ENCODE peak calls at places on chromosomes 4 and X, in eight cellular contexts. One of them, this sample, is unnamed.

GRCh38 chr4:16750216-16750615 is 148.2 kb downstream of the LDB2 start:
- DNase-seq in bronchial epithelial cell: no peak
- DNase-seq in esophagus squamous epithelium: no peak
- DNase-seq in keratinocyte: no peak
- DNase-seq in upper lobe of right lung: no peak
- DNase-seq in astrocyte of the spinal cord: no peak
- DNase-seq in A549: no peak
- DNase-seq in lung: no peak
- DNase-seq in this sample: no peak

GRCh38 chr4:2462218-2462991 is 6.5 kb upstream of the RNF4 start:
- DNase-seq in astrocyte of the spinal cord: peak; percentile 64
- DNase-seq in keratinocyte: no peak
- DNase-seq in lung: peak; percentile 36
- DNase-seq in A549: peak; percentile 65
- DNase-seq in esophagus squamous epithelium: no peak
- DNase-seq in bronchial epithelial cell: peak; percentile 32
- DNase-seq in upper lobe of right lung: peak; percentile 82
- DNase-seq in this sample: peak; percentile 91

GRCh38 chrX:70592091-70592490 is 147.5 kb downstream of the DLG3 start:
- DNase-seq in astrocyte of the spinal cord: peak; percentile 43
- DNase-seq in bronchial epithelial cell: peak; percentile 89
- DNase-seq in A549: peak; percentile 55
- DNase-seq in lung: no peak
- DNase-seq in upper lobe of right lung: no peak
- DNase-seq in keratinocyte: peak; percentile 49
- DNase-seq in esophagus squamous epithelium: no peak
- DNase-seq in this sample: peak; percentile 43

GRCh38 chr4:118683513-118683912 is 1.7 kb upstream of the METTL14 start:
- DNase-seq in A549: peak; percentile 28
- DNase-seq in lung: no peak
- DNase-seq in bronchial epithelial cell: peak; percentile 7
- DNase-seq in upper lobe of right lung: no peak
- DNase-seq in keratinocyte: no peak
- DNase-seq in astrocyte of the spinal cord: no peak
- DNase-seq in esophagus squamous epithelium: no peak
- DNase-seq in this sample: no peak

GRCh38 chrX:49166914-49167739 is 4.6 kb downstream of the MAGIX start:
- DNase-seq in keratinocyte: peak; percentile 65
- DNase-seq in astrocyte of the spinal cord: peak; percentile 87
- DNase-seq in A549: no peak
- DNase-seq in lung: peak; percentile 66
- DNase-seq in upper lobe of right lung: peak; percentile 82
- DNase-seq in bronchial epithelial cell: peak; percentile 69
- DNase-seq in esophagus squamous epithelium: no peak
- DNase-seq in this sample: peak; percentile 68

GRCh38 chrX:63652086-63652775 is 132.8 kb downstream of the ARHGEF9 start:
- DNase-seq in astrocyte of the spinal cord: peak; percentile 27
- DNase-seq in upper lobe of right lung: no peak
- DNase-seq in esophagus squamous epithelium: no peak
- DNase-seq in lung: no peak
- DNase-seq in bronchial epithelial cell: no peak
- DNase-seq in A549: no peak
- DNase-seq in keratinocyte: no peak
- DNase-seq in this sample: peak; percentile 36

GRCh38 chrX:14700982-14701381 is 171.6 kb downstream of the GLRA2 start:
- DNase-seq in upper lobe of right lung: no peak
- DNase-seq in astrocyte of the spinal cord: no peak
- DNase-seq in bronchial epithelial cell: no peak
- DNase-seq in A549: no peak
- DNase-seq in lung: no peak
- DNase-seq in esophagus squamous epithelium: no peak
- DNase-seq in keratinocyte: no peak
- DNase-seq in this sample: no peak

GRCh38 chr4:112238833-112239232 is 7.2 kb downstream of the AP1AR start:
- DNase-seq in bronchial epithelial cell: no peak
- DNase-seq in upper lobe of right lung: no peak
- DNase-seq in keratinocyte: no peak
- DNase-seq in A549: no peak
- DNase-seq in astrocyte of the spinal cord: no peak
- DNase-seq in esophagus squamous epithelium: no peak
- DNase-seq in lung: no peak
- DNase-seq in this sample: no peak

GRCh38 chr4:189202182-189202868 is 738.3 kb upstream of the FRG1 start:
- DNase-seq in A549: peak; percentile 73
- DNase-seq in esophagus squamous epithelium: peak; percentile 1
- DNase-seq in upper lobe of right lung: peak; percentile 77
- DNase-seq in bronchial epithelial cell: peak; percentile 25
- DNase-seq in lung: peak; percentile 41
- DNase-seq in keratinocyte: no peak
- DNase-seq in astrocyte of the spinal cord: peak; percentile 63
- DNase-seq in this sample: peak; percentile 31

GRCh38 chr4:55444822-55445221 is 49.1 kb downstream of the TMEM165 start:
- DNase-seq in esophagus squamous epithelium: no peak
- DNase-seq in astrocyte of the spinal cord: peak; percentile 50
- DNase-seq in A549: peak; percentile 43
- DNase-seq in keratinocyte: no peak
- DNase-seq in bronchial epithelial cell: peak; percentile 26
- DNase-seq in lung: no peak
- DNase-seq in upper lobe of right lung: no peak
- DNase-seq in this sample: peak; percentile 41
- TF ChIP-seq CTCF in esophagus squamous epithelium: no peak
- TF ChIP-seq CTCF in astrocyte of the spinal cord: peak; percentile 58
- TF ChIP-seq CTCF in A549: peak; percentile 42
- TF ChIP-seq CTCF in keratinocyte: peak; percentile 56
- TF ChIP-seq CTCF in bronchial epithelial cell: peak; percentile 52
- TF ChIP-seq CTCF in lung: no peak
- TF ChIP-seq CTCF in upper lobe of right lung: no peak
- TF ChIP-seq CTCF in this sample: peak; percentile 40

GRCh38 chr4:73839071-73839470 is 2.6 kb downstream of the CXCL6 start:
- DNase-seq in bronchial epithelial cell: no peak
- DNase-seq in astrocyte of the spinal cord: no peak
- DNase-seq in lung: no peak
- DNase-seq in esophagus squamous epithelium: no peak
- DNase-seq in upper lobe of right lung: no peak
- DNase-seq in A549: no peak
- DNase-seq in keratinocyte: no peak
- DNase-seq in this sample: no peak

GRCh38 chr4:73839715-73840114 is 3.2 kb downstream of the CXCL6 start:
- DNase-seq in upper lobe of right lung: no peak
- DNase-seq in astrocyte of the spinal cord: no peak
- DNase-seq in lung: no peak
- DNase-seq in esophagus squamous epithelium: no peak
- DNase-seq in keratinocyte: no peak
- DNase-seq in bronchial epithelial cell: no peak
- DNase-seq in A549: no peak
- DNase-seq in this sample: no peak

GRCh38 chr4:73841243-73841925 is 4.9 kb downstream of the CXCL6 start:
- DNase-seq in A549: no peak
- DNase-seq in upper lobe of right lung: no peak
- DNase-seq in astrocyte of the spinal cord: no peak
- DNase-seq in keratinocyte: no peak
- DNase-seq in bronchial epithelial cell: peak; percentile 79
- DNase-seq in lung: no peak
- DNase-seq in esophagus squamous epithelium: no peak
- DNase-seq in this sample: no peak

GRCh38 chr4:73832651-73833237 is 3.7 kb upstream of the CXCL6 start:
- DNase-seq in upper lobe of right lung: no peak
- DNase-seq in esophagus squamous epithelium: no peak
- DNase-seq in astrocyte of the spinal cord: peak; percentile 74
- DNase-seq in keratinocyte: peak; percentile 44
- DNase-seq in lung: no peak
- DNase-seq in bronchial epithelial cell: peak; percentile 43
- DNase-seq in A549: no peak
- DNase-seq in this sample: peak; percentile 31

GRCh38 chr4:73836373-73837269 is at the start of gene CXCL6:
- DNase-seq in astrocyte of the spinal cord: peak; percentile 38
- DNase-seq in esophagus squamous epithelium: no peak
- DNase-seq in lung: no peak
- DNase-seq in upper lobe of right lung: peak; percentile 75
- DNase-seq in bronchial epithelial cell: no peak
- DNase-seq in A549: no peak
- DNase-seq in keratinocyte: no peak
- DNase-seq in this sample: peak; percentile 66
- H3K4me3 ChIP-seq in astrocyte of the spinal cord: peak within 1 kb of the TSS; percentile 42
- H3K4me3 ChIP-seq in esophagus squamous epithelium: peak within 1 kb of the TSS; percentile 31
- H3K4me3 ChIP-seq in lung: no peak within 1 kb of the TSS
- H3K4me3 ChIP-seq in upper lobe of right lung: peak within 1 kb of the TSS; percentile 42
- H3K4me3 ChIP-seq in bronchial epithelial cell: peak within 1 kb of the TSS; percentile 34
- H3K4me3 ChIP-seq in A549: peak within 1 kb of the TSS; percentile 18
- H3K4me3 ChIP-seq in keratinocyte: peak within 1 kb of the TSS; percentile 39
- H3K4me3 ChIP-seq in this sample: peak within 1 kb of the TSS; percentile 51

GRCh38 chrX:134682081-134682480 is 23.8 kb upstream of the PLAC1 start:
- DNase-seq in upper lobe of right lung: no peak
- DNase-seq in esophagus squamous epithelium: no peak
- DNase-seq in keratinocyte: no peak
- DNase-seq in A549: no peak
- DNase-seq in bronchial epithelial cell: no peak
- DNase-seq in astrocyte of the spinal cord: no peak
- DNase-seq in lung: no peak
- DNase-seq in this sample: no peak
- TF ChIP-seq CTCF in upper lobe of right lung: no peak
- TF ChIP-seq CTCF in esophagus squamous epithelium: no peak
- TF ChIP-seq CTCF in keratinocyte: no peak
- TF ChIP-seq CTCF in A549: no peak
- TF ChIP-seq CTCF in bronchial epithelial cell: no peak
- TF ChIP-seq CTCF in astrocyte of the spinal cord: no peak
- TF ChIP-seq CTCF in lung: no peak
- TF ChIP-seq CTCF in this sample: no peak

GRCh38 chr4:126610933-126611332 is 1021.8 kb upstream of the INTU start:
- DNase-seq in esophagus squamous epithelium: no peak
- DNase-seq in astrocyte of the spinal cord: no peak
- DNase-seq in upper lobe of right lung: no peak
- DNase-seq in A549: no peak
- DNase-seq in keratinocyte: no peak
- DNase-seq in lung: no peak
- DNase-seq in bronchial epithelial cell: no peak
- DNase-seq in this sample: no peak

GRCh38 chr4:126611900-126612299 is 1020.9 kb upstream of the INTU start:
- DNase-seq in esophagus squamous epithelium: no peak
- DNase-seq in astrocyte of the spinal cord: no peak
- DNase-seq in lung: no peak
- DNase-seq in keratinocyte: no peak
- DNase-seq in bronchial epithelial cell: peak; percentile 77
- DNase-seq in A549: no peak
- DNase-seq in upper lobe of right lung: no peak
- DNase-seq in this sample: peak; percentile 74

GRCh38 chr4:126614456-126614855 is 1018.3 kb upstream of the INTU start:
- DNase-seq in astrocyte of the spinal cord: no peak
- DNase-seq in esophagus squamous epithelium: no peak
- DNase-seq in upper lobe of right lung: no peak
- DNase-seq in keratinocyte: no peak
- DNase-seq in lung: no peak
- DNase-seq in A549: no peak
- DNase-seq in bronchial epithelial cell: no peak
- DNase-seq in this sample: no peak

DNA sequence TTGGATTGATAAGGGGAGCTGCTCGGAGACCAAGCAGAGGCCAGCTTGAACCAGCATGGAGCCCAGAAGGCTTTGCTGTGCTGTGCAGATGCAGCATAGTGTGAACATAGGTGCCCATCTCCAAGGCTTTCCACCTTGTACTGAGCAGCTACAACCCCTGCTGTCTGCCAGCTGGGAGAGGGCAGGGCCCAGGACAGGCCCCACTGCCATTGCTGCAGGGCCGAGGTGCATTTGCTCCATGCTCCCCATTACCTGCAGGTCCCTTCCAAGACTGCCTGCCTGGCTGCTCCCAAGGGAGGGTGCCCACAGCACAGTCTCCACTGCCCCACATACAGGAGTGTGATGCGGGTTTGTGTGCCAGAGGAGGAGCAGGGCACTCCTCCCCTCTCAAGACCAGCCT is 1016.0 kb upstream of the INTU start:
- DNase-seq in lung: no peak
- DNase-seq in astrocyte of the spinal cord: no peak
- DNase-seq in bronchial epithelial cell: no peak
- DNase-seq in keratinocyte: no peak
- DNase-seq in esophagus squamous epithelium: no peak
- DNase-seq in A549: no peak
- DNase-seq in upper lobe of right lung: no peak
- DNase-seq in this sample: no peak
- H3K4me3 ChIP-seq in lung: no peak overlapping the region
- H3K4me3 ChIP-seq in astrocyte of the spinal cord: no peak overlapping the region
- H3K4me3 ChIP-seq in bronchial epithelial cell: no peak overlapping the region
- H3K4me3 ChIP-seq in keratinocyte: no peak overlapping the region
- H3K4me3 ChIP-seq in esophagus squamous epithelium: no peak overlapping the region
- H3K4me3 ChIP-seq in A549: no peak overlapping the region
- H3K4me3 ChIP-seq in upper lobe of right lung: no peak overlapping the region
- H3K4me3 ChIP-seq in this sample: no peak overlapping the region

GRCh38 chr4:12724520-12724919 is 759.6 kb downstream of the RAB28 start:
- DNase-seq in lung: no peak
- DNase-seq in astrocyte of the spinal cord: no peak
- DNase-seq in bronchial epithelial cell: peak; percentile 11
- DNase-seq in A549: no peak
- DNase-seq in esophagus squamous epithelium: no peak
- DNase-seq in upper lobe of right lung: no peak
- DNase-seq in keratinocyte: no peak
- DNase-seq in this sample: peak; percentile 1

GRCh38 chr4:12734586-12734985 is 749.6 kb downstream of the RAB28 start:
- DNase-seq in bronchial epithelial cell: no peak
- DNase-seq in A549: no peak
- DNase-seq in esophagus squamous epithelium: no peak
- DNase-seq in astrocyte of the spinal cord: no peak
- DNase-seq in keratinocyte: no peak
- DNase-seq in upper lobe of right lung: no peak
- DNase-seq in lung: no peak
- DNase-seq in this sample: no peak

GRCh38 chr4:12723849-12724447 is 760.2 kb downstream of the RAB28 start:
- DNase-seq in esophagus squamous epithelium: no peak
- DNase-seq in bronchial epithelial cell: no peak
- DNase-seq in astrocyte of the spinal cord: no peak
- DNase-seq in upper lobe of right lung: no peak
- DNase-seq in keratinocyte: no peak
- DNase-seq in A549: no peak
- DNase-seq in lung: no peak
- DNase-seq in this sample: no peak

DNA sequence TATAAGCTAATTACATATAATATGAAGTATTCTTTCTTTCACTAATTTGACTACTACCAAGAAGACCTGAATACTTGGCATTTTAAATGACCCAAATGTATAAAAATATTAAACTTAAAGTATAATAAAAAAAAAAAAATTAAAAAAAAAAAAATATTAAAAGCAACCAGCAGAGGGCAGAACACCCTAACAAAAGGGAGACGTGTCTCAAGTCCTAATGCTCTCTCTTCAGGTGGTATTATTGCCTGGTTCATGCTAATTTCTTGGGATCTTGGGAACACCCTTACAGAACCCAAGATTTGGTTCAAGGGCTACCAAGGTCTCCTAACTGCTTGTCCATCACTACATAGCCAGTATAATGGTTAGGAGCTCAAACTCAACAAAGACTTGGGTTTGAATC is 754.8 kb downstream of the RAB28 start:
- DNase-seq in astrocyte of the spinal cord: peak; percentile 24
- DNase-seq in esophagus squamous epithelium: no peak
- DNase-seq in bronchial epithelial cell: peak; percentile 21
- DNase-seq in upper lobe of right lung: no peak
- DNase-seq in lung: no peak
- DNase-seq in keratinocyte: no peak
- DNase-seq in A549: peak; percentile 18
- DNase-seq in this sample: peak; percentile 4
- TF ChIP-seq CTCF in astrocyte of the spinal cord: peak; percentile 25
- TF ChIP-seq CTCF in esophagus squamous epithelium: peak; percentile 41
- TF ChIP-seq CTCF in bronchial epithelial cell: peak; percentile 48
- TF ChIP-seq CTCF in upper lobe of right lung: peak; percentile 41
- TF ChIP-seq CTCF in lung: no peak
- TF ChIP-seq CTCF in keratinocyte: peak; percentile 35
- TF ChIP-seq CTCF in A549: peak; percentile 41
- TF ChIP-seq CTCF in this sample: peak; percentile 26

This sample was measured in foreskin fibroblast.